ENCODE peak calls at places on chromosomes 7 and 10, in eight cellular contexts. P, V, R, M, A, X, C and J are unnamed samples.

GRCh38 chr10:103276941-103277712 is at the start of gene INA:
- DNase-seq in C (no peak), M (no peak), V (peak; percentile 76), P (no peak), A (no peak), R (peak; percentile 69), X (peak; percentile 61), J (no peak)

GRCh38 chr10:96044686-96045085 is 1.3 kb downstream of the CCNJ start:
- DNase-seq in X (peak; percentile 70), A (no peak), R (no peak), C (peak; percentile 79), V (no peak), P (no peak), M (no peak), J (peak; percentile 8)

GRCh38 chr7:131370523-131370968 is 42.9 kb downstream of the MKLN1 start:
- DNase-seq in A (no peak), M (no peak), X (peak; percentile 66), C (peak; percentile 48), V (no peak), P (no peak), R (no peak), J (no peak)

GRCh38 chr7:129886184-129886817 is 66.5 kb downstream of the UBE2H start:
- DNase-seq in C (no peak), M (no peak), P (no peak), X (no peak), V (no peak), R (no peak), A (no peak), J (no peak)

GRCh38 chr7:21141476-21141875 is 286.4 kb upstream of the SP4 start:
- DNase-seq in M (no peak), C (no peak), P (no peak), R (no peak), A (no peak), V (no peak), X (no peak), J (no peak)

GRCh38 chr10:77820349-77820748 is 106.2 kb downstream of the DLG5 start:
- DNase-seq in C (no peak), R (no peak), A (peak; percentile 12), P (no peak), X (peak; percentile 22), M (no peak), V (no peak), J (no peak)

GRCh38 chr7:101953248-101953819 is 135.9 kb downstream of the CUX1 start:
- DNase-seq in P (peak; percentile 67), M (peak; percentile 44), A (peak; percentile 46), R (peak; percentile 56), V (no peak), X (peak; percentile 92), C (no peak), J (no peak)

GRCh38 chr7:85529831-85530230 is 343.0 kb upstream of the SEMA3D start:
- DNase-seq in R (no peak), X (peak; percentile 47), M (no peak), P (no peak), A (no peak), V (no peak), C (no peak), J (no peak)

GRCh38 chr10:118513174-118513573 is 82.3 kb downstream of the PRLHR start:
- DNase-seq in R (no peak), C (no peak), A (no peak), M (no peak), P (no peak), X (no peak), V (no peak), J (no peak)

GRCh38 chr10:70430489-70431445 is 10.7 kb downstream of the NODAL start:
- DNase-seq in R (no peak), A (peak; percentile 72), P (peak; percentile 70), X (peak; percentile 87), V (peak; percentile 11), M (peak; percentile 61), C (peak; percentile 55), J (peak; percentile 64)

GRCh38 chr10:30330512-30331168 is 18.4 kb downstream of the MTPAP start:
- DNase-seq in M (no peak), R (no peak), A (no peak), P (no peak), X (peak; percentile 30), V (no peak), C (no peak), J (no peak)

GRCh38 chr7:88218836-88219605 is 817 bp downstream of the SRI start:
- DNase-seq in C (peak; percentile 70), P (peak; percentile 39), A (peak; percentile 44), V (no peak), M (peak; percentile 80), R (no peak), X (peak; percentile 66), J (peak; percentile 28)

GRCh38 chr10:62352356-62352963 is 21.7 kb upstream of the ZNF365 start:
- DNase-seq in M (no peak), R (no peak), X (peak; percentile 52), P (no peak), C (no peak), V (no peak), A (no peak), J (no peak)

GRCh38 chr10:62354941-62355340 is 19.2 kb upstream of the ZNF365 start:
- DNase-seq in R (no peak), C (no peak), A (no peak), M (no peak), P (no peak), X (peak; percentile 32), V (no peak), J (no peak)

DNA sequence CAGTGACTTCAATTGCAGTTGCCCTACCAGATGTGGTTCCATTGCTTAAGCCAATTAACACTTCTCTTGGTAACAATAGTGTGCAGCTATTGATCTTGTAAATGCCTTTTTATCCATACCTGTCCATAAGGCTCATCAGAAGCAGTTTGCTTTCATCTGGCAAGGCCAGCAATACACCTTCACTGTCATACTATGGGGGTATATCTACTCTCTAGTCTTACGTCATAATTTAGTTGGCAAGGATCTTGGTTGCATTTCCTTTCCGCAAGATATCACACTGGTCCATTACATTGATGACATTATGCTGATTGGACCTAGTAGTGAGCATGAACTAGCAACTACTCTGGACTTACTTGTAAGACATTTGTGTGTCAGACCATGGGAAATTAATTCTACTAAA is 17.7 kb upstream of the ZNF365 start:
- DNase-seq in V (no peak), A (no peak), X (no peak), P (no peak), M (no peak), C (no peak), R (no peak), J (no peak)
- TF ChIP-seq POLR2A in V (no peak), A (no peak), X (no peak), P (no peak), M (no peak), C (no peak), R (no peak), J (no peak)

DNA sequence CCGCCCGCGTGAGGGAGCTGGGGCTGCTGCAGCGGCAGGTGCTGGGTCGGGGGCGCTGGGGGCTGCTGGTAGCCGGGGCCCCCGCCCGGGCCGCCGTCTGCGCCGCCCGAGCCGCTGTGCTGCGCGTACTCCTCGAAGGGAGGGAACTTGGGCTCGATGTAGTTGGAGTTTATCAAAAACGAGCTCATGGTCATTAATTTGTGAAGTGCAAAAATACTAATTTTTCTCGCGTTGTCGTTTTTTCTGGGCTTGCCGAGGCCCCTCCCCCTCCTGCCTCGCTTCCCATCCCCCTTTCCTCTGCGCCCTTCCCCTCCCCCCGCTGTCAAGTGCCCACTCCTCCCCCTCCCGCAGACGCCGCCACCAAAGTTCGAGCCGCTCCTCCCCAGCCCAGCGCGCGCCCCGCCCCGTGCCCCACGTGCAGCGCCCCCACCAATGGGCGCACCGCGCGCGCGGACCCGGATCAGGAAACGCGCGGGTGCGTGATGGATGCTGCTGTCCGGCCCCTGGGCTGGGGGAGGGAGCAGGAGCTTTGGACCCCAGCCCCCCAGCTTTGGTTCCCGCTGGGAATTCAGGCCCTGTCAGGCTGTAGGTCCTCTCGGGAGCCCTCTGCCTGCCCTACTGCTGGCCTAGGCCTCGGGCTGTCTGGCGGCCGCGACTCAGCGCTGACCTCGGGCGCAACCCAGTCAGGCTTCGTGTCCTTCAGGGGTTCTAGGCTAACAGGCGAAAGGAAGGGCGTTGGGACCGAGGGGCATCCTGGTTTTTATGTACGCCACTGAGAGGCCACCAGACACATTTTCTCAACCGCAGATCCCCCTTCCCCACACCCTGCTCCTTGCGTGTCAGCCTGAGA is at the start of gene HOXA4:
- DNase-seq in R (no peak), M (peak; percentile 96), C (peak; percentile 95), V (peak; percentile 84), A (peak; percentile 75), X (peak; percentile 83), P (peak; percentile 80), J (peak; percentile 84)
- TF ChIP-seq POLR2A in R (no peak), M (peak; percentile 69), C (peak; percentile 76), V (peak; percentile 17), A (no peak), X (peak; percentile 31), P (no peak), J (no peak)

GRCh38 chr7:110181768-110182167 is 909.2 kb upstream of the LRRN3 start:
- DNase-seq in X (no peak), R (no peak), M (no peak), V (no peak), C (no peak), P (no peak), A (no peak), J (no peak)

GRCh38 chr7:110179037-110179436 is 911.9 kb upstream of the LRRN3 start:
- DNase-seq in M (no peak), V (no peak), R (no peak), C (no peak), X (peak; percentile 0), P (no peak), A (no peak), J (no peak)

DNA sequence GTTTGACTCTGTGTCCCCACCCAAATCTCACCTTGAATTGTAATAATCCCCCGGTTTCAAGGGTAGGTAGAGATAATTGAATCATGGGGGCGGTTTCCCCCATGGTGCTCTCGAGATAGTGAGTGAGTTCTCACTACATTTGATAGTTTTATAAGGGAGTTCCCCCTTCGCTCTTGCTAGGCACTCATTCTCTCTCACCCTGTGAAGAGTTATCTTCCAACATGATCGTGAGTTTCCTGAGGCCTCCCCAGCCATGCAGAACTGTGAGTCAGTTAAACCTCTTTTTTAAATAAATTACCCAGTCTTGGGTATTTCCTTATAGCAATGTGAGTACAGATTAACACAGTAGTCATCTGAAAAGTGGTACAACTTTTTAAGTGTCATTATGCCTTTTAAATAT is 913.5 kb upstream of the LRRN3 start:
- DNase-seq in M (no peak), A (no peak), X (no peak), V (no peak), C (no peak), P (no peak), R (no peak), J (no peak)
- TF ChIP-seq POLR2A in M (no peak), A (no peak), X (no peak), V (no peak), C (no peak), P (no peak), R (no peak), J (no peak)

DNA sequence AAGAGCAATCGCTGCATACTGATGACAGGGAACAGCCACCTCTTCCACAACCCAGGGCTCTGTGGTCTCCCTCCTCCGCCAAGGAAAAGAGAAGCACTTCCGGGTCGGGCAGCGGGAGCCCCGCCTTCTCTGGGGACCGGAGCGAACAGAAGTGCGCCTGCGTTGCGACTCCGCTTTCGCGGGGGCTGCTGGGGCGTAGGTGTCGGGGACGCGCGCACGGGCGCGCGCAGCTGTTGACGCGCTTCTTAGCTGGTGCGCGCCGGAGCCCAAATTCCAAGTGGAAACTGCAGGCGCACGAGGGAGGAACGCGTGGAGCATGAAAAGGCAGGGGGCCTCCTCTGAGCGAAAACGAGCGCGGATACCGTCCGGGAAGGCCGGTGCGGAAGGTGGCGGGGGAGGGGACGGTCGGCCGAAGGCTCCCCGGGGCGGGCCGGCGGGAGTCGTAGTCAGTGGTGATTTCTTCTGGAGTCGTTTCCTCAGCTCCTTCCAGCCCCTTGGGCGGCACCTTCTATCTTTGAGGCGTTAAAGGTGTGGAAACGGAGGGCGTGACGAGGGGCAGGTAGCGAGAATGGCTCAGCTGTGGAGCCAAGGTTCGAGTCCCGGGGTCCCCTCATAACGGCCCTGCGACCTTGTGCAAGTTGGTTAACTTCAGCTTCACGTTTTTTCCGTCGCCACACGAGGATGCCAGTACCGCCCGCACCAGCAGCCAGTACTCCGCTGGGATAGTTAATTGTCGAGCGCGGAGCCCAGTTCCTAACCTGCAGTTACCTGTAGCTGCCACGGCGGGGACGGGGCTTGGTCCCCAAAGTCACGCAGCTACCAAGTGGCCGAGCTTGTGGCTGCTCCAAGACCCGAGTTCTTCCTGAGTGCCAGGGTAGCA is at the start of the genes COX15 and CUTC:
- DNase-seq in X (peak; percentile 96), M (peak; percentile 96), A (peak; percentile 98), C (peak; percentile 98), R (peak; percentile 73), V (peak; percentile 97), P (peak; percentile 97), J (peak; percentile 89)
- TF ChIP-seq POLR2A in X (peak; percentile 79), M (peak; percentile 88), A (no peak), C (peak; percentile 97), R (peak; percentile 93), V (peak; percentile 65), P (peak; percentile 60), J (peak; percentile 72)